ENCODE peak calls at places on chromosomes 16 and 17, in four cellular contexts. E is HFF-Myc, U is adrenal gland, X is HCT116. Y is an unnamed sample.

GRCh38 chr17:54270499-54270898 is 447.8 kb downstream of the KIF2B start:
- DNase-seq in E (no peak), U (no peak), X (no peak), Y (no peak)

GRCh38 chr16:68921654-68922053 is 78.3 kb downstream of the TANGO6 start:
- DNase-seq in E (no peak), U (no peak), X (peak), Y (no peak)

GRCh38 chr16:65936096-65936495 is 430.4 kb upstream of the CDH5 start:
- DNase-seq in E (no peak), U (no peak), X (no peak), Y (no peak)

GRCh38 chr17:34009946-34010345 is 245.1 kb upstream of the CCL2 start:
- DNase-seq in E (no peak), U (no peak), X (no peak), Y (no peak)

GRCh38 chr17:83083368-83084201 is 4.2 kb downstream of the METRNL start:
- DNase-seq in E (peak), U (no peak), X (no peak), Y (no peak)

GRCh38 chr17:16948587-16949376 is 23.1 kb downstream of the TNFRSF13B start:
- DNase-seq in E (no peak), U (no peak), X (no peak), Y (no peak)

GRCh38 chr16:2761886-2762583 is 9.6 kb downstream of the SRRM2 start:
- DNase-seq in E (no peak), U (no peak), X (no peak), Y (no peak)

GRCh38 chr16:30602595-30603277 is 7.5 kb downstream of the ZNF689 start:
- DNase-seq in E (peak), U (peak), X (no peak), Y (no peak)

GRCh38 chr17:19304209-19304608 is 58.3 kb downstream of the B9D1 start:
- DNase-seq in E (no peak), U (peak), X (no peak), Y (no peak)

GRCh38 chr17:2212328-2212981 is 91.1 kb downstream of the SMG6 start:
- DNase-seq in E (no peak), U (peak), X (no peak), Y (no peak)

GRCh38 chr16:66457888-66458287 is 30.8 kb downstream of the BEAN1 start:
- DNase-seq in E (no peak), U (no peak), X (no peak), Y (no peak)

GRCh38 chr16:22425036-22425801 is 50.8 kb upstream of the CDR2 start:
- DNase-seq in E (peak), U (peak), X (no peak), Y (no peak)

GRCh38 chr17:51869387-51869786 is 289.1 kb downstream of the CA10 start:
- DNase-seq in E (no peak), U (no peak), X (no peak), Y (no peak)

GRCh38 chr17:75079023-75079373 is 8.8 kb upstream of the SLC16A5 start:
- DNase-seq in E (no peak), U (no peak), X (no peak), Y (no peak)
- TF ChIP-seq CTCF in E (no peak), U (no peak), X (peak), Y (no peak)

GRCh38 chr17:76279742-76280287 is 14.7 kb downstream of the UBALD2 start:
- DNase-seq in E (no peak), U (no peak), X (no peak), Y (no peak)
- TF ChIP-seq CTCF in E (no peak), U (no peak), X (no peak), Y (no peak)

GRCh38 chr16:86540894-86541293 is 14.1 kb downstream of the MTHFSD start:
- DNase-seq in E (no peak), U (no peak), X (no peak), Y (no peak)

GRCh38 chr16:86541560-86541959 is 13.5 kb downstream of the MTHFSD start:
- DNase-seq in E (no peak), U (no peak), X (no peak), Y (no peak)

GRCh38 chr16:86537486-86537885 is 17.5 kb downstream of the MTHFSD start:
- DNase-seq in E (no peak), U (no peak), X (no peak), Y (no peak)

GRCh38 chr16:86536621-86537020 is 18.4 kb downstream of the MTHFSD start:
- DNase-seq in E (no peak), U (no peak), X (no peak), Y (no peak)

DNA sequence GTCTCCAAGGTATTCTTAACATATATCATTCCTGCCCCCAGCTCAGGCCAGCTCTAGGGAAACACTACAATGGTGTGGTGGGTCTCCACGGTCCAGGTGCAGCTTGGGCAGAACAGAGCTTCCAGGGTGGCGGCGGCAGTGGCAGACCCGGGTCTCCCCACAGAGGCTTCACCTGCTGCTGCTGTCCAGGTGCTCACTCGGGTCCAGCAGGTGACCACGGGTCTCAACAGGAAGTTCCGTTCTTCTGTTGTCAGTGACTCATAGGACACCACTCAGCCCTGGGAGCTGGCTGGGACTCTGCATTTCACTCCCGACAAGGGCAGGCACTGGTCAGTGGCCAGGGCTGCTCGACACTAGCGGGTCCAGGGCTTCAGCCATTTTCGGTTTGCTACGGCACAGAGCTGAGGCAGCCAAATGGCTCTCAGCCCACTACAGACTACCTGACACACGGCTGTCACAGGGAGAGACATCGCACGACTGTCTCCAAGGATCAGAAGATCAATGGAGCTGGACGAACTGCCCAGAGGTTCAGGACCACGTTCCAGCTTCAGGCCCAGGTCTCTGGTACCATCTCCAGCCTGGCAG is 16.7 kb downstream of the MTHFSD start:
- DNase-seq in E (no peak), U (no peak), X (no peak), Y (no peak)
- TF ChIP-seq CTCF in E (no peak), U (no peak), X (no peak), Y (no peak)

GRCh38 chr16:20611975-20612471 is 35.9 kb upstream of the ACSM2B start:
- DNase-seq in E (no peak), U (peak), X (no peak), Y (no peak)
- TF ChIP-seq CTCF in E (no peak), U (no peak), X (no peak), Y (no peak)

GRCh38 chr17:40782450-40782849 is at the start of gene KRT27:
- DNase-seq in E (no peak), U (no peak), X (no peak), Y (no peak)

GRCh38 chr17:40777971-40778370 is 4.4 kb downstream of the KRT27 start:
- DNase-seq in E (no peak), U (no peak), X (no peak), Y (no peak)

GRCh38 chr17:40778466-40778865 is 3.9 kb downstream of the KRT27 start:
- DNase-seq in E (no peak), U (no peak), X (no peak), Y (no peak)

GRCh38 chr17:40777459-40777858 is 4.9 kb downstream of the KRT27 start:
- DNase-seq in E (no peak), U (no peak), X (no peak), Y (no peak)

GRCh38 chr17:40779181-40779909 is 3.0 kb downstream of the KRT27 start:
- DNase-seq in E (no peak), U (no peak), X (no peak), Y (no peak)
- TF ChIP-seq CTCF in E (no peak), U (no peak), X (no peak), Y (no peak)

DNA sequence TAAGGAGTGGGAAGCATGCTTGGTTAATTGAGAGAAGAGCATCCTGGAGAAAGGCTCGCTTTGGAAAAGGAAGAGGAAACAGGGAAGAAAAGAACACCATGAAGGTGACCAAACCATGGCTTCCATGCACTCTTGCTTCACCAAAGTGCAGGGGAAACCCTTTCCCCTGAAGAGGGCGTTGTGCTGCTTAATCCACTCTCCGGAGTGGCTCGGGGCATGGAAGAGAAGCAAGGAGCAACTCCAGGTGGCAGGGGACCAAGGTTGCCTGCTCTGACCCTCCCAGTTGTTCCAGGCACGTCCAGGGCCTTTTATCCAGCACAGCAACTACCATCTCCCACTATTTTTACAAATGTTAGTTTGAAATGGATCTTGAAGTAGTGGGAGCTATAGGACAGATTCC is 108.1 kb downstream of the STX8 start:
- DNase-seq in E (no peak), U (no peak), X (no peak), Y (no peak)
- TF ChIP-seq CTCF in E (no peak), U (no peak), X (peak), Y (no peak)

GRCh38 chr16:75109732-75110243 is 6.8 kb downstream of the LDHD start:
- DNase-seq in E (no peak), U (peak), X (no peak), Y (no peak)
- TF ChIP-seq CTCF in E (no peak), U (no peak), X (no peak), Y (no peak)

GRCh38 chr17:13619462-13619861 is 17.7 kb upstream of the HS3ST3A1 start:
- DNase-seq in E (no peak), U (no peak), X (no peak), Y (no peak)
- TF ChIP-seq CTCF in E (no peak), U (no peak), X (peak), Y (no peak)